ENCODE peak calls at places on chromosome 1, in seven cellular contexts. D is fibroblast of the conjunctiva, Z is NCI-H2029, V is astrocyte of the spinal cord, H is GM19239, S is neuronal stem cell, K is fibroblast of mammary gland. U is an unnamed sample.

GRCh38 chr1:111476761-111477309 is 3.1 kb downstream of the C1orf162 start:
- DNase-seq in D (no peak), Z (no peak), V (no peak), H (peak; percentile 16), S (no peak), K (no peak), U (no peak)

GRCh38 chr1:202164271-202165037 is 4.1 kb upstream of the PTPN7 start:
- DNase-seq in D (no peak), Z (no peak), V (no peak), H (peak; percentile 45), S (no peak), K (no peak), U (no peak)

GRCh38 chr1:32709075-32709474 is 6.5 kb upstream of the SYNC start:
- DNase-seq in D (no peak), Z (no peak), V (no peak), H (no peak), S (no peak), K (no peak), U (no peak)

GRCh38 chr1:15308135-15308534 is 61.1 kb downstream of the FHAD1 start:
- DNase-seq in D (no peak), Z (no peak), V (no peak), H (no peak), S (no peak), K (no peak), U (no peak)

GRCh38 chr1:27760411-27760810 is 12.6 kb upstream of the STX12 start:
- DNase-seq in D (no peak), Z (no peak), V (no peak), H (no peak), S (no peak), K (peak; percentile 25), U (no peak)

GRCh38 chr1:77888429-77889239 is at the start of gene NEXN:
- DNase-seq in D (peak; percentile 60), Z (no peak), V (peak; percentile 89), H (peak; percentile 12), S (peak; percentile 82), K (peak; percentile 67), U (no peak)

GRCh38 chr1:57632401-57632800 is 208.5 kb upstream of the DAB1 start:
- DNase-seq in D (no peak), Z (no peak), V (no peak), H (no peak), S (no peak), K (no peak), U (no peak)

GRCh38 chr1:165823552-165824268 is 3.7 kb upstream of the UCK2 start:
- DNase-seq in D (no peak), Z (no peak), V (no peak), H (no peak), S (no peak), K (no peak), U (no peak)

GRCh38 chr1:155079487-155080249 is 1.0 kb downstream of the EFNA3 start:
- DNase-seq in D (no peak), Z (no peak), V (no peak), H (no peak), S (no peak), K (no peak), U (no peak)

GRCh38 chr1:35220976-35221375 is 28.0 kb upstream of the SFPQ start:
- DNase-seq in D (no peak), Z (no peak), V (no peak), H (peak; percentile 25), S (no peak), K (peak; percentile 23), U (no peak)